ENCODE peak calls at places on chromosomes 11 and 22, in five cellular contexts. D is mesendoderm; A is left colon; L is dermis blood vessel endothelial cell; S is stimulated activated CD4-positive, alpha-beta T cell treated with anti-CD3 and anti-CD28 coated beads, Interleukin-4, amount 100 ng/mL, for 1 hour. C is an unnamed sample.

GRCh38 chr11:109933126-109933525 is 160.1 kb upstream of the ZC3H12C start:
- DNase-seq in D (no peak), A (no peak), L (no peak), S (no peak), C (no peak)

GRCh38 chr11:120090411-120090810 is 47.5 kb downstream of the TRIM29 start:
- DNase-seq in D (no peak), A (no peak), L (no peak), S (no peak), C (no peak)

GRCh38 chr11:61917357-61918109 is at the start of gene RAB3IL1:
- DNase-seq in D (peak; percentile 69), A (peak; percentile 65), L (peak; percentile 33), S (no peak), C (no peak)

GRCh38 chr11:79309402-79309801 is 131.4 kb downstream of the TENM4 start:
- DNase-seq in D (peak; percentile 30), A (no peak), L (no peak), S (no peak), C (no peak)

GRCh38 chr11:21121991-21122390 is 452.6 kb downstream of the NELL1 start:
- DNase-seq in D (no peak), A (no peak), L (no peak), S (no peak), C (no peak)

GRCh38 chr11:71269603-71270511 is 17.5 kb upstream of the SHANK2 start:
- DNase-seq in D (no peak), A (no peak), L (no peak), S (no peak), C (no peak)

GRCh38 chr22:21927174-21927823 is 25.3 kb downstream of the PPM1F start:
- DNase-seq in D (no peak), A (no peak), L (no peak), S (no peak), C (no peak)

GRCh38 chr11:62603072-62603408 is 1.4 kb upstream of the MTA2 start:
- DNase-seq in D (no peak), A (no peak), L (no peak), S (no peak), C (no peak)

GRCh38 chr11:86816251-86816726 is 15.9 kb downstream of the PRSS23 start:
- DNase-seq in D (no peak), A (no peak), L (peak; percentile 93), S (no peak), C (peak; percentile 51)

GRCh38 chr11:71118671-71119250 is 133.6 kb downstream of the SHANK2 start:
- DNase-seq in D (no peak), A (no peak), L (no peak), S (no peak), C (peak; percentile 9)

GRCh38 chr11:117442869-117443239 is 115.2 kb downstream of the CEP164 start:
- DNase-seq in D (no peak), A (no peak), L (no peak), S (no peak), C (no peak)

GRCh38 chr11:1931326-1931725 is 11.8 kb downstream of the TNNT3 start:
- DNase-seq in D (no peak), A (no peak), L (no peak), S (no peak), C (no peak)

GRCh38 chr11:77467233-77467632 is 6.7 kb downstream of the PAK1 start:
- DNase-seq in D (no peak), A (no peak), L (no peak), S (no peak), C (peak; percentile 7)

GRCh38 chr22:37304595-37305343 is 22.5 kb downstream of the CYTH4 start:
- DNase-seq in D (no peak), A (no peak), L (peak; percentile 44), S (no peak), C (no peak)

GRCh38 chr11:131823772-131824171 is 453.4 kb downstream of the NTM start:
- DNase-seq in D (no peak), A (no peak), L (no peak), S (no peak), C (no peak)

GRCh38 chr22:35742342-35743100 is 24.8 kb downstream of the APOL5 start:
- DNase-seq in D (peak; percentile 48), A (no peak), L (peak; percentile 83), S (no peak), C (peak; percentile 10)

GRCh38 chr11:27916541-27917100 is 191.3 kb downstream of the KIF18A start:
- DNase-seq in D (no peak), A (no peak), L (no peak), S (no peak), C (no peak)

GRCh38 chr11:13984616-13985474 is 22.3 kb downstream of the SPON1 start:
- DNase-seq in D (no peak), A (no peak), L (no peak), S (no peak), C (peak; percentile 5)

GRCh38 chr11:75150879-75151278 is at the start of gene SLCO2B1:
- DNase-seq in D (no peak), A (peak; percentile 70), L (peak; percentile 18), S (no peak), C (no peak)

GRCh38 chr22:31556627-31557203 is 60.4 kb downstream of the SFI1 start:
- DNase-seq in D (peak; percentile 41), A (no peak), L (peak; percentile 64), S (no peak), C (peak; percentile 46)

GRCh38 chr22:41725510-41726110 is 26.3 kb downstream of the MEI1 start:
- DNase-seq in D (peak; percentile 54), A (no peak), L (no peak), S (no peak), C (no peak)

GRCh38 chr11:112526699-112527410 is 266.2 kb upstream of the PLET1 start:
- DNase-seq in D (peak; percentile 53), A (no peak), L (no peak), S (peak; percentile 5), C (no peak)